ENCODE peak calls at places on chromosomes 3 and 15, in eight cellular contexts. One of them, this sample, is unnamed.

GRCh38 chr3:106765342-106765741 is 611.9 kb upstream of the CCDC54 start:
- DNase-seq in left ventricle myocardium inferior: no peak
- DNase-seq in mucosa of descending colon: no peak
- DNase-seq in kidney epithelial cell: peak; percentile 70
- DNase-seq in cardiac muscle cell: peak; percentile 93
- DNase-seq in CD8-positive, alpha-beta T cell: no peak
- DNase-seq in tibial nerve: no peak
- DNase-seq in A549: no peak
- DNase-seq in this sample: peak; percentile 91

GRCh38 chr3:29720660-29721059 is 439.8 kb downstream of the RBMS3 start:
- DNase-seq in left ventricle myocardium inferior: no peak
- DNase-seq in mucosa of descending colon: no peak
- DNase-seq in kidney epithelial cell: no peak
- DNase-seq in cardiac muscle cell: no peak
- DNase-seq in CD8-positive, alpha-beta T cell: no peak
- DNase-seq in tibial nerve: no peak
- DNase-seq in A549: no peak
- DNase-seq in this sample: no peak

GRCh38 chr15:68537506-68537905 is 41.3 kb upstream of the CORO2B start:
- DNase-seq in left ventricle myocardium inferior: no peak
- DNase-seq in mucosa of descending colon: no peak
- DNase-seq in kidney epithelial cell: no peak
- DNase-seq in cardiac muscle cell: no peak
- DNase-seq in CD8-positive, alpha-beta T cell: no peak
- DNase-seq in tibial nerve: no peak
- DNase-seq in A549: no peak
- DNase-seq in this sample: no peak

GRCh38 chr3:157618075-157618760 is 115.0 kb upstream of the VEPH1 start:
- DNase-seq in left ventricle myocardium inferior: no peak
- DNase-seq in mucosa of descending colon: no peak
- DNase-seq in kidney epithelial cell: peak; percentile 21
- DNase-seq in cardiac muscle cell: peak; percentile 82
- DNase-seq in CD8-positive, alpha-beta T cell: no peak
- DNase-seq in tibial nerve: no peak
- DNase-seq in A549: peak; percentile 37
- DNase-seq in this sample: peak; percentile 85

GRCh38 chr3:58177747-58178527 is 32.8 kb downstream of the DNASE1L3 start:
- DNase-seq in left ventricle myocardium inferior: peak; percentile 91
- DNase-seq in mucosa of descending colon: peak; percentile 92
- DNase-seq in kidney epithelial cell: no peak
- DNase-seq in cardiac muscle cell: peak; percentile 87
- DNase-seq in CD8-positive, alpha-beta T cell: peak; percentile 95
- DNase-seq in tibial nerve: peak; percentile 94
- DNase-seq in A549: peak; percentile 69
- DNase-seq in this sample: peak; percentile 76

GRCh38 chr15:59304807-59305206 is 67.9 kb downstream of the MYO1E start:
- DNase-seq in left ventricle myocardium inferior: no peak
- DNase-seq in mucosa of descending colon: no peak
- DNase-seq in kidney epithelial cell: no peak
- DNase-seq in cardiac muscle cell: no peak
- DNase-seq in CD8-positive, alpha-beta T cell: no peak
- DNase-seq in tibial nerve: no peak
- DNase-seq in A549: no peak
- DNase-seq in this sample: no peak

GRCh38 chr3:79019137-79019923 is 748.5 kb downstream of the ROBO1 start:
- DNase-seq in left ventricle myocardium inferior: peak; percentile 77
- DNase-seq in mucosa of descending colon: peak; percentile 60
- DNase-seq in kidney epithelial cell: peak; percentile 67
- DNase-seq in cardiac muscle cell: peak; percentile 96
- DNase-seq in CD8-positive, alpha-beta T cell: peak; percentile 11
- DNase-seq in tibial nerve: peak; percentile 71
- DNase-seq in A549: peak; percentile 71
- DNase-seq in this sample: peak; percentile 88

GRCh38 chr3:138608322-138609214 is at the start of gene FAIM:
- DNase-seq in left ventricle myocardium inferior: peak; percentile 65
- DNase-seq in mucosa of descending colon: peak; percentile 81
- DNase-seq in kidney epithelial cell: no peak
- DNase-seq in cardiac muscle cell: peak; percentile 76
- DNase-seq in CD8-positive, alpha-beta T cell: peak; percentile 70
- DNase-seq in tibial nerve: peak; percentile 22
- DNase-seq in A549: peak; percentile 46
- DNase-seq in this sample: peak; percentile 64

GRCh38 chr15:33675246-33675645 is 293.1 kb upstream of the CHRM5 start:
- DNase-seq in left ventricle myocardium inferior: no peak
- DNase-seq in mucosa of descending colon: no peak
- DNase-seq in kidney epithelial cell: no peak
- DNase-seq in cardiac muscle cell: peak; percentile 36
- DNase-seq in CD8-positive, alpha-beta T cell: no peak
- DNase-seq in tibial nerve: peak; percentile 15
- DNase-seq in A549: peak; percentile 36
- DNase-seq in this sample: peak; percentile 62
- TF ChIP-seq CTCF in left ventricle myocardium inferior: peak; percentile 30
- TF ChIP-seq CTCF in mucosa of descending colon: no peak
- TF ChIP-seq CTCF in kidney epithelial cell: peak; percentile 45
- TF ChIP-seq CTCF in cardiac muscle cell: peak; percentile 43
- TF ChIP-seq CTCF in CD8-positive, alpha-beta T cell: no peak
- TF ChIP-seq CTCF in tibial nerve: peak; percentile 10
- TF ChIP-seq CTCF in A549: peak; percentile 43
- TF ChIP-seq CTCF in this sample: peak; percentile 61

GRCh38 chr3:125053304-125053699 is 2.5 kb downstream of the HEG1 start:
- DNase-seq in left ventricle myocardium inferior: no peak
- DNase-seq in mucosa of descending colon: no peak
- DNase-seq in kidney epithelial cell: no peak
- DNase-seq in cardiac muscle cell: no peak
- DNase-seq in CD8-positive, alpha-beta T cell: no peak
- DNase-seq in tibial nerve: no peak
- DNase-seq in A549: no peak
- DNase-seq in this sample: no peak
- H3K4me3 ChIP-seq in left ventricle myocardium inferior: peak overlapping the region; percentile 90
- H3K4me3 ChIP-seq in mucosa of descending colon: no peak overlapping the region
- H3K4me3 ChIP-seq in kidney epithelial cell: no peak overlapping the region
- H3K4me3 ChIP-seq in cardiac muscle cell: no peak overlapping the region
- H3K4me3 ChIP-seq in CD8-positive, alpha-beta T cell: no peak overlapping the region
- H3K4me3 ChIP-seq in tibial nerve: no peak overlapping the region
- H3K4me3 ChIP-seq in A549: no peak overlapping the region
- H3K4me3 ChIP-seq in this sample: no peak overlapping the region

GRCh38 chr15:101017041-101017754 is 98.0 kb downstream of the LRRK1 start:
- DNase-seq in left ventricle myocardium inferior: no peak
- DNase-seq in mucosa of descending colon: no peak
- DNase-seq in kidney epithelial cell: no peak
- DNase-seq in cardiac muscle cell: no peak
- DNase-seq in CD8-positive, alpha-beta T cell: no peak
- DNase-seq in tibial nerve: peak; percentile 3
- DNase-seq in A549: no peak
- DNase-seq in this sample: no peak
- TF ChIP-seq CTCF in left ventricle myocardium inferior: no peak
- TF ChIP-seq CTCF in mucosa of descending colon: no peak
- TF ChIP-seq CTCF in kidney epithelial cell: no peak
- TF ChIP-seq CTCF in cardiac muscle cell: peak; percentile 28
- TF ChIP-seq CTCF in CD8-positive, alpha-beta T cell: no peak
- TF ChIP-seq CTCF in tibial nerve: no peak
- TF ChIP-seq CTCF in A549: peak; percentile 42
- TF ChIP-seq CTCF in this sample: peak; percentile 10

GRCh38 chr3:110165344-110165743 is 828.0 kb upstream of the DPPA4 start:
- DNase-seq in left ventricle myocardium inferior: no peak
- DNase-seq in mucosa of descending colon: no peak
- DNase-seq in kidney epithelial cell: no peak
- DNase-seq in cardiac muscle cell: peak; percentile 2
- DNase-seq in CD8-positive, alpha-beta T cell: no peak
- DNase-seq in tibial nerve: no peak
- DNase-seq in A549: no peak
- DNase-seq in this sample: no peak

GRCh38 chr3:110166791-110167190 is 829.4 kb upstream of the DPPA4 start:
- DNase-seq in left ventricle myocardium inferior: no peak
- DNase-seq in mucosa of descending colon: no peak
- DNase-seq in kidney epithelial cell: no peak
- DNase-seq in cardiac muscle cell: no peak
- DNase-seq in CD8-positive, alpha-beta T cell: no peak
- DNase-seq in tibial nerve: no peak
- DNase-seq in A549: no peak
- DNase-seq in this sample: no peak

GRCh38 chr3:110164632-110165240 is 827.4 kb upstream of the DPPA4 start:
- DNase-seq in left ventricle myocardium inferior: no peak
- DNase-seq in mucosa of descending colon: no peak
- DNase-seq in kidney epithelial cell: no peak
- DNase-seq in cardiac muscle cell: no peak
- DNase-seq in CD8-positive, alpha-beta T cell: no peak
- DNase-seq in tibial nerve: no peak
- DNase-seq in A549: no peak
- DNase-seq in this sample: no peak

GRCh38 chr3:110165753-110166152 is 828.4 kb upstream of the DPPA4 start:
- DNase-seq in left ventricle myocardium inferior: no peak
- DNase-seq in mucosa of descending colon: no peak
- DNase-seq in kidney epithelial cell: no peak
- DNase-seq in cardiac muscle cell: peak; percentile 18
- DNase-seq in CD8-positive, alpha-beta T cell: no peak
- DNase-seq in tibial nerve: no peak
- DNase-seq in A549: no peak
- DNase-seq in this sample: peak; percentile 4
- H3K4me3 ChIP-seq in left ventricle myocardium inferior: no peak overlapping the region
- H3K4me3 ChIP-seq in mucosa of descending colon: no peak overlapping the region
- H3K4me3 ChIP-seq in kidney epithelial cell: no peak overlapping the region
- H3K4me3 ChIP-seq in cardiac muscle cell: no peak overlapping the region
- H3K4me3 ChIP-seq in CD8-positive, alpha-beta T cell: no peak overlapping the region
- H3K4me3 ChIP-seq in tibial nerve: no peak overlapping the region
- H3K4me3 ChIP-seq in A549: no peak overlapping the region
- H3K4me3 ChIP-seq in this sample: no peak overlapping the region

GRCh38 chr3:62378329-62378789 is 5.0 kb upstream of the FEZF2 start:
- DNase-seq in left ventricle myocardium inferior: no peak
- DNase-seq in mucosa of descending colon: no peak
- DNase-seq in kidney epithelial cell: no peak
- DNase-seq in cardiac muscle cell: no peak
- DNase-seq in CD8-positive, alpha-beta T cell: no peak
- DNase-seq in tibial nerve: no peak
- DNase-seq in A549: no peak
- DNase-seq in this sample: no peak
- TF ChIP-seq CTCF in left ventricle myocardium inferior: no peak
- TF ChIP-seq CTCF in mucosa of descending colon: no peak
- TF ChIP-seq CTCF in kidney epithelial cell: no peak
- TF ChIP-seq CTCF in cardiac muscle cell: no peak
- TF ChIP-seq CTCF in CD8-positive, alpha-beta T cell: no peak
- TF ChIP-seq CTCF in tibial nerve: no peak
- TF ChIP-seq CTCF in A549: no peak
- TF ChIP-seq CTCF in this sample: no peak

GRCh38 chr3:62372621-62373041 is 719 bp downstream of the FEZF2 start:
- DNase-seq in left ventricle myocardium inferior: no peak
- DNase-seq in mucosa of descending colon: no peak
- DNase-seq in kidney epithelial cell: no peak
- DNase-seq in cardiac muscle cell: no peak
- DNase-seq in CD8-positive, alpha-beta T cell: no peak
- DNase-seq in tibial nerve: no peak
- DNase-seq in A549: no peak
- DNase-seq in this sample: no peak
- H3K4me3 ChIP-seq in left ventricle myocardium inferior: peak overlapping the region; percentile 36
- H3K4me3 ChIP-seq in mucosa of descending colon: no peak overlapping the region
- H3K4me3 ChIP-seq in kidney epithelial cell: no peak overlapping the region
- H3K4me3 ChIP-seq in cardiac muscle cell: no peak overlapping the region
- H3K4me3 ChIP-seq in CD8-positive, alpha-beta T cell: no peak overlapping the region
- H3K4me3 ChIP-seq in tibial nerve: no peak overlapping the region
- H3K4me3 ChIP-seq in A549: no peak overlapping the region
- H3K4me3 ChIP-seq in this sample: no peak overlapping the region

This sample was measured in fibroblast of mammary gland.